ENCODE peak calls at places on chromosomes 11 and 22, in nine cellular contexts. One of them, this sample, is unnamed.

GRCh38 chr11:76368497-76368896 is 12.4 kb downstream of the THAP12 start:
- DNase-seq in fibroblast of lung: no peak
- DNase-seq in PC-9: no peak
- DNase-seq in germinal center: no peak
- DNase-seq in NCI-H1417: no peak
- DNase-seq in EH: no peak
- DNase-seq in T follicular helper cell: no peak
- DNase-seq in HCT116: no peak
- DNase-seq in AG04450: no peak
- DNase-seq in this sample: no peak

GRCh38 chr11:1060885-1061616 is 13.6 kb upstream of the MUC2 start:
- DNase-seq in EH: peak; percentile 92
- DNase-seq in germinal center: no peak
- DNase-seq in NCI-H1417: no peak
- DNase-seq in AG04450: no peak
- DNase-seq in T follicular helper cell: no peak
- DNase-seq in PC-9: peak; percentile 82
- DNase-seq in fibroblast of lung: peak; percentile 82
- DNase-seq in HCT116: peak; percentile 74
- DNase-seq in this sample: no peak

GRCh38 chr11:66866420-66867010 is 9.7 kb downstream of the LRFN4 start:
- DNase-seq in AG04450: no peak
- DNase-seq in EH: no peak
- DNase-seq in germinal center: no peak
- DNase-seq in fibroblast of lung: no peak
- DNase-seq in PC-9: no peak
- DNase-seq in HCT116: no peak
- DNase-seq in NCI-H1417: no peak
- DNase-seq in T follicular helper cell: no peak
- DNase-seq in this sample: no peak

GRCh38 chr11:1229471-1230120 is 6.7 kb downstream of the MUC5B start:
- DNase-seq in germinal center: no peak
- DNase-seq in NCI-H1417: no peak
- DNase-seq in EH: no peak
- DNase-seq in AG04450: no peak
- DNase-seq in T follicular helper cell: no peak
- DNase-seq in HCT116: no peak
- DNase-seq in fibroblast of lung: no peak
- DNase-seq in PC-9: no peak
- DNase-seq in this sample: no peak

GRCh38 chr11:128687321-128687720 is 6.6 kb upstream of the FLI1 start:
- DNase-seq in germinal center: no peak
- DNase-seq in HCT116: no peak
- DNase-seq in AG04450: no peak
- DNase-seq in NCI-H1417: no peak
- DNase-seq in EH: peak; percentile 40
- DNase-seq in fibroblast of lung: no peak
- DNase-seq in PC-9: peak; percentile 37
- DNase-seq in T follicular helper cell: no peak
- DNase-seq in this sample: no peak

GRCh38 chr11:126613272-126613671 is 257.8 kb downstream of the ST3GAL4 start:
- DNase-seq in PC-9: no peak
- DNase-seq in fibroblast of lung: no peak
- DNase-seq in AG04450: no peak
- DNase-seq in T follicular helper cell: no peak
- DNase-seq in HCT116: no peak
- DNase-seq in germinal center: no peak
- DNase-seq in NCI-H1417: no peak
- DNase-seq in EH: no peak
- DNase-seq in this sample: no peak

GRCh38 chr11:63829823-63830489 is 9.0 kb upstream of the MARK2 start:
- DNase-seq in germinal center: no peak
- DNase-seq in NCI-H1417: no peak
- DNase-seq in AG04450: no peak
- DNase-seq in PC-9: peak; percentile 28
- DNase-seq in EH: peak; percentile 48
- DNase-seq in T follicular helper cell: no peak
- DNase-seq in fibroblast of lung: peak; percentile 34
- DNase-seq in HCT116: no peak
- DNase-seq in this sample: peak; percentile 16

GRCh38 chr22:22842085-22842484 is 45.5 kb upstream of the IGLL5 start:
- DNase-seq in PC-9: no peak
- DNase-seq in germinal center: no peak
- DNase-seq in HCT116: no peak
- DNase-seq in AG04450: no peak
- DNase-seq in T follicular helper cell: no peak
- DNase-seq in NCI-H1417: no peak
- DNase-seq in EH: no peak
- DNase-seq in fibroblast of lung: no peak
- DNase-seq in this sample: no peak

GRCh38 chr11:58498464-58498863 is 9.4 kb downstream of the OR5B21 start:
- DNase-seq in T follicular helper cell: no peak
- DNase-seq in NCI-H1417: no peak
- DNase-seq in HCT116: no peak
- DNase-seq in PC-9: no peak
- DNase-seq in germinal center: no peak
- DNase-seq in EH: peak; percentile 14
- DNase-seq in fibroblast of lung: peak; percentile 16
- DNase-seq in AG04450: no peak
- DNase-seq in this sample: no peak

GRCh38 chr22:49780281-49780991 is 47.2 kb downstream of the BRD1 start:
- DNase-seq in NCI-H1417: no peak
- DNase-seq in PC-9: no peak
- DNase-seq in AG04450: no peak
- DNase-seq in EH: no peak
- DNase-seq in fibroblast of lung: no peak
- DNase-seq in T follicular helper cell: no peak
- DNase-seq in germinal center: no peak
- DNase-seq in HCT116: no peak
- DNase-seq in this sample: no peak

GRCh38 chr22:37270928-37271650 is 11.2 kb upstream of the CYTH4 start:
- DNase-seq in PC-9: no peak
- DNase-seq in HCT116: no peak
- DNase-seq in NCI-H1417: no peak
- DNase-seq in EH: peak; percentile 58
- DNase-seq in germinal center: no peak
- DNase-seq in fibroblast of lung: peak; percentile 72
- DNase-seq in T follicular helper cell: no peak
- DNase-seq in AG04450: no peak
- DNase-seq in this sample: no peak

GRCh38 chr22:37777122-37777687 is 30.5 kb upstream of the GCAT start:
- DNase-seq in PC-9: peak; percentile 96
- DNase-seq in AG04450: peak; percentile 55
- DNase-seq in EH: peak; percentile 86
- DNase-seq in NCI-H1417: no peak
- DNase-seq in fibroblast of lung: peak; percentile 91
- DNase-seq in germinal center: peak; percentile 65
- DNase-seq in HCT116: peak; percentile 84
- DNase-seq in T follicular helper cell: no peak
- DNase-seq in this sample: peak; percentile 22

GRCh38 chr22:49674479-49674830 is 153.2 kb downstream of the BRD1 start:
- DNase-seq in PC-9: no peak
- DNase-seq in EH: no peak
- DNase-seq in fibroblast of lung: no peak
- DNase-seq in HCT116: no peak
- DNase-seq in germinal center: no peak
- DNase-seq in AG04450: no peak
- DNase-seq in NCI-H1417: no peak
- DNase-seq in T follicular helper cell: no peak
- DNase-seq in this sample: no peak